ENCODE peak calls at places on chromosomes 11 and 22, in seven cellular contexts. A, Q, V, U, B, I and P are unnamed samples.

GRCh38 chr11:27213232-27213660 is 149.8 kb downstream of the CCDC34 start:
- DNase-seq in B (peak; percentile 79), U (no peak), V (no peak), I (no peak), Q (peak; percentile 39), A (no peak), P (peak; percentile 85)

GRCh38 chr22:32175751-32176644 is 16.9 kb upstream of the C22orf42 start:
- DNase-seq in U (no peak), I (no peak), V (no peak), B (no peak), Q (no peak), A (peak; percentile 83), P (no peak)

GRCh38 chr11:76644591-76644990 is 26.0 kb downstream of the LRRC32 start:
- DNase-seq in V (no peak), Q (no peak), U (no peak), I (no peak), A (no peak), B (no peak), P (no peak)

GRCh38 chr11:58596621-58597020 is 17.8 kb downstream of the ZFP91 start:
- DNase-seq in V (no peak), Q (no peak), U (no peak), A (no peak), I (no peak), B (no peak), P (no peak)

GRCh38 chr11:121650520-121651266 is 197.9 kb upstream of the SORL1-AS1 start:
- DNase-seq in V (no peak), Q (no peak), A (no peak), U (no peak), I (no peak), B (no peak), P (no peak)

GRCh38 chr11:123480290-123480815 is 50.3 kb downstream of the GRAMD1B start:
- DNase-seq in U (no peak), I (no peak), A (no peak), B (no peak), V (no peak), Q (no peak), P (no peak)

GRCh38 chr22:26174280-26174679 is 5.0 kb downstream of the SEZ6L start:
- DNase-seq in A (no peak), Q (no peak), B (no peak), U (no peak), I (no peak), V (no peak), P (no peak)

GRCh38 chr11:6992026-6992425 is 28.1 kb downstream of the ZNF214 start:
- DNase-seq in V (no peak), I (no peak), U (no peak), Q (no peak), B (peak; percentile 20), A (no peak), P (peak; percentile 18)

GRCh38 chr22:44532466-44533025 is 34.5 kb upstream of the RTL6 start:
- DNase-seq in A (no peak), V (no peak), Q (no peak), U (no peak), B (no peak), I (no peak), P (no peak)

GRCh38 chr11:102915044-102915375 is 40.2 kb upstream of the MMP12 start:
- DNase-seq in I (no peak), U (no peak), A (no peak), B (no peak), Q (no peak), V (no peak), P (no peak)

GRCh38 chr22:29427176-29427760 is 11.1 kb upstream of the RFPL1 start:
- DNase-seq in B (no peak), V (no peak), I (no peak), U (no peak), Q (no peak), A (no peak), P (no peak)

GRCh38 chr11:82858556-82859091 is 41.6 kb downstream of the PRCP start:
- DNase-seq in I (no peak), Q (no peak), V (peak; percentile 30), B (peak; percentile 23), A (no peak), U (no peak), P (peak; percentile 33)

GRCh38 chr22:44625981-44626687 is 75.9 kb upstream of the PRR5 start:
- DNase-seq in Q (no peak), A (peak; percentile 75), I (peak; percentile 79), B (no peak), V (no peak), U (peak; percentile 56), P (no peak)

DNA sequence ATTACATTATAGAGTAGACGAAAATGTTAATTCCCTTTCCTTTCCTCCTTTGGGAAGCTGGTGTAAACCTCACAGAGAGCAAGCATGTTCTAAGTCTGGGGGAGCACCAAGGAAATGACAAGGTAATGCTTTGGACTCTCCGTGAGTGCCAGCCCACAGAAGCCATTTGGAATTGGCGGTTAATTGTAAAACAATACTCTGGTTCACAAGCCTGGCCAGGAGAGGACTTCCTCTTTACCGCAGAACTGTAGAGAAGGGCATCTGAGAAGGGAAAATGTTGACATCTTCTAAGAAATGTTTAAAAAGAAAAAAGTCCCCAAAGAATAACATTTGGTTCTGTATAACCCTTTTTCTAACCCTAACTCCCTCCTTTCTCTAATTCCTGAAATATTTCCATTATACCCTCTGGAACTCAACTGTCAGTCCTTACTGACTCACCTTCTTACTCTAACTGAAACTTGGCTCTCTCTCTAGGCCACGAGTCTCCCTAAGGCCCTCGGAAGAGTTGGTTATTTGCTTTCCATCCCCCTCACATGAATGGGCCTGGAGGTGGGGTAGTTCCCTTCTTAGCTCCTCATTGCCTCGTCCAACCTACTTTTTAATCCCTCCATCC is 379.8 kb downstream of the SOX6 start:
- DNase-seq in B (peak; percentile 32), Q (no peak), I (no peak), V (no peak), A (no peak), U (no peak), P (no peak)
- H3K4me3 ChIP-seq in B (no peak overlapping the region), Q (no peak overlapping the region), I (no peak overlapping the region), V (no peak overlapping the region), A (no peak overlapping the region), U (no peak overlapping the region), P (no peak overlapping the region)

GRCh38 chr11:132942611-132943324 is 589.5 kb downstream of the OPCML start:
- DNase-seq in A (peak; percentile 67), Q (no peak), I (no peak), B (no peak), U (no peak), V (no peak), P (no peak)

GRCh38 chr11:132941761-132942160 is 590.5 kb downstream of the OPCML start:
- DNase-seq in U (no peak), Q (no peak), I (no peak), A (no peak), B (no peak), V (no peak), P (no peak)

GRCh38 chr11:132944557-132944920 is 587.8 kb downstream of the OPCML start:
- DNase-seq in A (no peak), B (no peak), Q (no peak), U (no peak), I (no peak), V (no peak), P (no peak)

GRCh38 chr11:132943325-132943736 is 589.0 kb downstream of the OPCML start:
- DNase-seq in B (no peak), U (no peak), A (no peak), I (no peak), V (no peak), Q (no peak), P (no peak)

GRCh38 chr11:132943737-132944556 is 588.4 kb downstream of the OPCML start:
- DNase-seq in I (no peak), U (no peak), A (peak; percentile 75), B (no peak), Q (no peak), V (no peak), P (no peak)
- TF ChIP-seq CTCF in I (no peak), U (no peak), A (no peak), B (peak; percentile 16), Q (peak; percentile 4), V (no peak), P (no peak)

GRCh38 chr11:129223701-129224149 is 31.6 kb upstream of the ARHGAP32 start:
- DNase-seq in B (no peak), Q (no peak), V (no peak), U (no peak), I (no peak), A (no peak), P (peak; percentile 60)

GRCh38 chr11:129225190-129225589 is 33.1 kb upstream of the ARHGAP32 start:
- DNase-seq in V (no peak), A (no peak), I (no peak), B (peak; percentile 13), U (no peak), Q (no peak), P (peak; percentile 14)

GRCh38 chr11:129222158-129222557 is 30.0 kb upstream of the ARHGAP32 start:
- DNase-seq in A (no peak), I (no peak), U (no peak), B (no peak), Q (no peak), V (no peak), P (no peak)

GRCh38 chr11:129224538-129224937 is 32.4 kb upstream of the ARHGAP32 start:
- DNase-seq in U (no peak), I (no peak), V (no peak), A (no peak), B (no peak), Q (no peak), P (no peak)

GRCh38 chr11:129223260-129223659 is 31.1 kb upstream of the ARHGAP32 start:
- DNase-seq in V (no peak), U (no peak), Q (no peak), B (no peak), A (no peak), I (no peak), P (no peak)
- H3K4me3 ChIP-seq in V (no peak overlapping the region), U (no peak overlapping the region), Q (no peak overlapping the region), B (no peak overlapping the region), A (no peak overlapping the region), I (no peak overlapping the region), P (no peak overlapping the region)

GRCh38 chr11:125679397-125679796 is 1.2 kb downstream of the ACRV1 start:
- DNase-seq in I (no peak), A (no peak), B (no peak), Q (no peak), U (no peak), V (no peak), P (no peak)
- TF ChIP-seq CTCF in I (no peak), A (no peak), B (peak; percentile 33), Q (peak; percentile 9), U (no peak), V (peak; percentile 48), P (peak; percentile 13)

GRCh38 chr11:1271927-1272326 is 37.5 kb downstream of the TOLLIP start:
- DNase-seq in A (peak; percentile 78), U (no peak), I (no peak), V (no peak), Q (no peak), B (no peak), P (no peak)
- H3K4me3 ChIP-seq in A (no peak overlapping the region), U (no peak overlapping the region), I (no peak overlapping the region), V (no peak overlapping the region), Q (no peak overlapping the region), B (no peak overlapping the region), P (no peak overlapping the region)

GRCh38 chr11:84800755-84801346 is 826.3 kb downstream of the DLG2 start:
- DNase-seq in I (no peak), A (no peak), U (no peak), V (no peak), Q (no peak), B (peak; percentile 15), P (peak; percentile 28)
- TF ChIP-seq CTCF in I (no peak), A (no peak), U (no peak), V (peak; percentile 55), Q (peak; percentile 38), B (peak; percentile 56), P (peak; percentile 53)

GRCh38 chr22:45671051-45671782 is 417 bp upstream of the ATXN10 start:
- DNase-seq in B (no peak), A (peak; percentile 19), Q (no peak), V (no peak), I (no peak), U (no peak), P (no peak)
- H3K4me3 ChIP-seq in B (peak overlapping the region; percentile 94), A (peak overlapping the region; percentile 73), Q (peak overlapping the region; percentile 74), V (peak overlapping the region; percentile 85), I (peak overlapping the region; percentile 83), U (peak overlapping the region; percentile 70), P (peak overlapping the region; percentile 95)